ENCODE peak calls at places on chromosomes 12 and 14, in nine cellular contexts. P is activated naive CD8-positive, alpha-beta T cell treated with anti-CD3 and anti-CD28 coated beads for 36 hours; F is T-helper 2 cell; B is LoVo; A is foreskin fibroblast; V is CD8-positive, alpha-beta T cell; K is non-pigmented ciliary epithelial cell; I is psoas muscle; E is stimulated activated CD4-positive, alpha-beta T cell treated with anti-CD3 and anti-CD28 coated beads, Interleukin-15, amount 100 ng/mL, for 24 hours. L is an unnamed sample.
A peak's percentile ranks its signal among the peaks of the same experiment; 100 is the strongest.

GRCh38 chr12:83958997-83959396 is 953.6 kb downstream of the SLC6A15 start:
- DNase-seq in B (no peak), P (no peak), I (no peak), V (no peak), A (peak; percentile 51), F (no peak), E (no peak), K (no peak), L (no peak)

GRCh38 chr12:117921922-117922777 is 46.6 kb downstream of the KSR2 start:
- DNase-seq in A (no peak), P (no peak), E (no peak), B (no peak), V (no peak), F (no peak), I (no peak), K (no peak), L (no peak)

GRCh38 chr12:25005376-25005775 is 56.5 kb upstream of the BCAT1 start:
- DNase-seq in V (no peak), K (no peak), A (no peak), P (no peak), B (no peak), I (no peak), F (no peak), E (no peak), L (no peak)

GRCh38 chr14:96117101-96117897 is 78.1 kb downstream of the C14orf132 start:
- DNase-seq in P (no peak), I (no peak), K (no peak), F (no peak), E (peak; percentile 10), A (peak; percentile 62), B (no peak), V (no peak), L (no peak)

GRCh38 chr12:90829044-90829443 is 125.9 kb downstream of the CCER1 start:
- DNase-seq in I (no peak), F (no peak), B (no peak), E (no peak), P (no peak), K (no peak), A (no peak), V (no peak), L (no peak)

GRCh38 chr12:56955631-56956256 is 1.7 kb downstream of the RDH16 start:
- DNase-seq in B (no peak), V (no peak), E (no peak), F (no peak), P (no peak), K (no peak), I (no peak), A (peak; percentile 32), L (no peak)

GRCh38 chr12:106309671-106310313 is 7.3 kb downstream of the TCP11L2 start:
- DNase-seq in A (peak; percentile 71), E (no peak), F (no peak), K (peak; percentile 53), B (no peak), P (no peak), V (no peak), I (peak; percentile 30), L (no peak)

GRCh38 chr14:93720981-93721483 is 67.3 kb downstream of the PRIMA1 start:
- DNase-seq in V (no peak), E (no peak), K (no peak), F (no peak), P (no peak), A (no peak), I (no peak), B (no peak), L (no peak)

GRCh38 chr14:95496690-95497241 is 19.7 kb downstream of the SYNE3 start:
- DNase-seq in V (no peak), F (no peak), K (no peak), A (peak; percentile 82), P (no peak), E (no peak), B (no peak), I (no peak), L (no peak)

GRCh38 chr14:37139710-37140109 is 32.7 kb downstream of the SLC25A21 start:
- DNase-seq in A (no peak), I (no peak), V (no peak), K (no peak), F (no peak), E (no peak), P (no peak), B (no peak), L (no peak)

GRCh38 chr12:53623526-53623925 is 2.7 kb downstream of the ATF7 start:
- DNase-seq in K (no peak), F (no peak), I (no peak), V (no peak), A (peak; percentile 62), B (no peak), P (no peak), E (no peak), L (no peak)

GRCh38 chr14:104212206-104213095 is 74.1 kb downstream of the KIF26A start:
- DNase-seq in A (no peak), P (no peak), B (no peak), K (no peak), V (no peak), I (peak; percentile 9), F (no peak), E (no peak), L (peak; percentile 38)

GRCh38 chr14:58947816-58948440 is 240.5 kb upstream of the DAAM1 start:
- DNase-seq in I (no peak), A (no peak), P (no peak), E (no peak), V (no peak), B (no peak), F (no peak), K (no peak), L (no peak)

GRCh38 chr14:51448831-51449665 is 202.7 kb upstream of the FRMD6 start:
- DNase-seq in B (no peak), I (no peak), V (no peak), E (no peak), P (no peak), K (no peak), F (no peak), A (peak; percentile 93), L (no peak)

GRCh38 chr12:57940052-57940914 is 1.1 kb upstream of the ATP23 start:
- DNase-seq in V (no peak), B (no peak), A (no peak), K (no peak), I (no peak), P (no peak), E (no peak), F (no peak), L (no peak)

GRCh38 chr12:42962384-42962783 is 372.8 kb upstream of the PRICKLE1 start:
- DNase-seq in F (no peak), K (no peak), P (no peak), I (no peak), E (no peak), B (no peak), A (no peak), V (no peak), L (no peak)

GRCh38 chr12:87008785-87009184 is 752.6 kb upstream of the MGAT4C start:
- DNase-seq in I (no peak), E (no peak), B (no peak), K (no peak), P (no peak), A (no peak), V (no peak), F (no peak), L (no peak)

GRCh38 chr12:13562915-13563742 is 366.6 kb downstream of the EMP1 start:
- DNase-seq in E (no peak), K (no peak), B (no peak), F (no peak), P (no peak), V (no peak), A (no peak), I (no peak), L (peak; percentile 43)